ENCODE peak calls at places on chromosomes 2 and 18, in four cellular contexts. O is adrenal gland, K is HL-60, N is bronchial epithelial cell. G is an unnamed sample.
A peak's percentile ranks its signal among the peaks of the same experiment; 100 is the strongest.

GRCh38 chr2:29475446-29476006 is 360.3 kb downstream of the CLIP4 start:
- DNase-seq in N (no peak), K (no peak), O (no peak), G (peak; percentile 54)

GRCh38 chr2:127650785-127651380 is 4.9 kb downstream of the GPR17 start:
- DNase-seq in O (no peak), N (no peak), K (peak; percentile 16), G (no peak)

GRCh38 chr2:10444463-10444862 is 3.7 kb downstream of the ODC1 start:
- DNase-seq in N (no peak), K (no peak), O (no peak), G (no peak)

GRCh38 chr2:64202206-64202864 is 58.1 kb upstream of the PELI1 start:
- DNase-seq in K (no peak), N (peak; percentile 78), O (no peak), G (no peak)

GRCh38 chr2:43038034-43038719 is 188.2 kb downstream of the ZFP36L2 start:
- DNase-seq in K (no peak), N (no peak), O (peak; percentile 14), G (no peak)

GRCh38 chr2:227818569-227819397 is 5.1 kb downstream of the CCL20 start:
- DNase-seq in K (peak; percentile 100), O (peak; percentile 16), N (no peak), G (no peak)

GRCh38 chr2:65379721-65380171 is 52.7 kb downstream of the SPRED2 start:
- DNase-seq in K (no peak), N (no peak), O (no peak), G (no peak)

GRCh38 chr2:241931976-241932894 is 62.7 kb downstream of the RTP5 start:
- DNase-seq in K (no peak), N (no peak), O (no peak), G (no peak)

GRCh38 chr2:24508878-24509277 is 17.8 kb downstream of the NCOA1 start:
- DNase-seq in K (peak; percentile 4), N (peak; percentile 15), O (no peak), G (no peak)

GRCh38 chr2:178513876-178514275 is 33.6 kb downstream of the PLEKHA3 start:
- DNase-seq in K (no peak), N (no peak), O (no peak), G (no peak)

GRCh38 chr2:120915670-120916069 is 180.0 kb downstream of the GLI2 start:
- DNase-seq in O (no peak), N (no peak), K (no peak), G (no peak)

GRCh38 chr2:1891147-1891546 is 146.8 kb upstream of the PXDN start:
- DNase-seq in O (no peak), K (no peak), N (no peak), G (no peak)

GRCh38 chr18:60809937-60810336 is 437.4 kb upstream of the MC4R start:
- DNase-seq in K (no peak), N (peak; percentile 20), O (no peak), G (no peak)

GRCh38 chr2:21260316-21260715 is 136.5 kb downstream of the TDRD15 start:
- DNase-seq in N (no peak), K (no peak), O (no peak), G (no peak)

GRCh38 chr2:240434728-240435456 is 571 bp upstream of the GPC1 start:
- DNase-seq in N (peak; percentile 64), K (peak; percentile 27), O (peak; percentile 94), G (peak; percentile 96)

GRCh38 chr18:24915547-24915946 is 436.4 kb downstream of the ZNF521 start:
- DNase-seq in K (no peak), N (peak; percentile 27), O (no peak), G (no peak)

GRCh38 chr2:48219555-48220436 is 310.2 kb upstream of the STON1 start:
- DNase-seq in K (no peak), N (no peak), O (no peak), G (no peak)

GRCh38 chr2:53582556-53582955 is 185.0 kb upstream of the CHAC2 start:
- DNase-seq in N (no peak), K (no peak), O (no peak), G (no peak)

GRCh38 chr18:11953113-11953512 is 28.2 kb upstream of the IMPA2 start:
- DNase-seq in O (no peak), N (no peak), K (no peak), G (no peak)

DNA sequence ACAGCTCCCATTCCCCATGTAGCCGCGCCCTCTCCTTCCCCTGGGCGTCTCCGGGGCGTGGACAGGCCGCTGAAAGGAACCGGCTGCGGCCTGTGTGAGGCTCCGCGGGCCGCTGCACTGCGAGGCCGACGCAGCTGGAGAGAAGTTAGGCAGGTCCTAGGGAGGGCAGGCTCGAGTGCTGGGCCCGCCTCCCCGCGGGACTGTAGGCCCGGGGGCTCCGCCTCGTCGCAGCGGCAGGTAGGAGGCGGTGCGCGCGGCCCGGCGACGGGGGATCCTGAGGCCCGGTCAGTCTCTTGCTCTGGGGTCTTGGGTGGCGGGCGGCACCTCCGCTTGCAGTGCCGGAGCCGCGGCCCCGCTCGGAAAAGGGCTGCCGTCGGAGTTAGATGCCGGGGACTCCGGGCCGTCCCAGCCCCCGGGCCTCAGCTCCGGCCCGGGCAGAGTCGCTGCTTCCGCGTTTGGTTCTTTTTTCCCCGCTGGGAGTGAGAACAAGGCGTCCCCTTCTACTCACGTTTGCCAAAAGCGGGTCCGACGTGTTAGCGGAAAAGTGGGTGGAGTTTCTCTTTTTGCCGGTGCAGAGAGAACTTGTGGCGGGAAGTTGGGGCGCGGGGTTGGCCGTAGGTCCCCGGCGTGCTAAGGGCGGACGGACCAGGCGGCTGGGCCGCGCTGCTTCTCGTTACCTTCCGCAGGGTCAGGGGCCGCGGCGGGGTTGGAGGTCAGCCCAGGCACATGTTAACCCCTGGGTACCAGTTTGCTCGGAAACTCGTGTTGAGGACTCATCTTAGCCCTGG is at the start of gene VRK2:
- DNase-seq in N (peak; percentile 90), K (peak; percentile 93), O (peak; percentile 92), G (peak; percentile 95)
- H3K4me3 ChIP-seq in N (peak within 1 kb of the TSS; percentile 85), K (peak within 1 kb of the TSS; percentile 59), O (peak within 1 kb of the TSS; percentile 85), G (peak within 1 kb of the TSS; percentile 59)

DNA sequence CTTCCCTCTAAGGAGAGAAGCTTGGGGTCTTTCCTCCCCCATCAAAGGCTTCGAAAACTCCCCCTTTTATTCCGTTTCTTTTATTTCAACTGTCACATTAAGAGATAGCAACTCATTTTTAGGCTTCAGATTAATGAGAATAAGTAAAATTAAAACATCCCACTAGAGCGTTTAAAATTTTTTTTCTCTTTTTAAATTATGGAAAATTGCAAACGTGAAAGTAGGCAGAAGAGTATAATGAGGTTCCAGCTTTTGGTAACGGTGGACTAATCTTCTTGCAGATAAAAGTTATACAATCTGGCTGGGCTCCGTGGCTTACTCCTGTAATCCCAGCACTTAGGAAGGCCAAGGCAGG is 21.9 kb upstream of the RMP24 start:
- DNase-seq in N (no peak), K (no peak), O (no peak), G (no peak)
- H3K4me3 ChIP-seq in N (no peak overlapping the region), K (no peak overlapping the region), O (peak overlapping the region; percentile 82), G (peak overlapping the region; percentile 71)

DNA sequence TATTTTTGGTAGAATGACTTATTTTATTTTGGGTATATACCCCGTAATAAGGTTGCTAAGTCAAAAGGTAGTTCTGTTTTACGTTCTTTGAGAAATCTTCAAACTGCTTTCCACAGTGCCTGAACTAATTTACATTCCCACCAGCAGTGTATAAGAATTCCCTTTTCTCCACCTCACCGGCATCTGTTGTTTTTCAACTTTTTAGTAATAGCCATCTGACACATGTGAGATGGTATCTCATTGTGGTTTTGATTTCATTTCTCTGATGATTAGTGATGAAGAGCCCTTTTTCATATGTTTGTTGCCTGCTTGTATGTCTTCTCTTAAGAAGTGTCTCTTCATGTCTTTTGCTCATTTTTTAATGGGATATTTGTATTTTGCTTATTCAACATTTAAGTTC is 215.2 kb upstream of the TFPI start:
- DNase-seq in N (no peak), K (no peak), O (no peak), G (no peak)
- H3K4me3 ChIP-seq in N (no peak overlapping the region), K (no peak overlapping the region), O (no peak overlapping the region), G (no peak overlapping the region)

GRCh38 chr2:96261328-96262003 is 4.3 kb downstream of the TMEM127 start:
- DNase-seq in O (no peak), N (no peak), K (no peak), G (no peak)

GRCh38 chr2:96260404-96261260 is 5.2 kb downstream of the TMEM127 start:
- DNase-seq in O (peak; percentile 94), K (peak; percentile 82), N (peak; percentile 80), G (peak; percentile 70)

GRCh38 chr2:96262306-96262705 is 3.5 kb downstream of the TMEM127 start:
- DNase-seq in O (no peak), N (no peak), K (no peak), G (no peak)

GRCh38 chr2:96258393-96259022 is 7.3 kb downstream of the TMEM127 start:
- DNase-seq in O (peak; percentile 60), N (no peak), K (no peak), G (no peak)

DNA sequence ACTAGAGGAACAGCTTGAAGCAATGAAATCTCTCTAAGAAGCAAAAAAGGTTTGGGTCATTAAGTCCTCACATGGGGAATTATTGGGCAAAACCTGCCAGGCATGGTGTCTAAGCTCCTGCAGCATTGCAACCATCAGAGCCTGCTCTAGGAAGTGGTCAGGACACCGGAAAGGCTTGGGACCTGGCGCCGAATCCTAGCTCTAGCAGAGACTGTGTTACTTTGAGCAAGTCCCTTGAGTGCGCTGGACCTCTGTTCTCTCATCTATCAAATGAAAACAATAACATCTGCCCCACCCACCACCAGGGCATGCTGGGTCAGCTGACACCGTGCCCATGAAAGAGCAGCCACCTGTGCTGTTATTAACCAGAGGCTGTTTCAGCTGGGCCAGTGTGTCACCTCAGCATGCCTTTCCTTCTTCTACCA is 6.3 kb downstream of the TMEM127 start:
- DNase-seq in K (peak; percentile 25), O (peak; percentile 49), N (no peak), G (no peak)
- H3K4me3 ChIP-seq in K (no peak overlapping the region), O (no peak overlapping the region), N (no peak overlapping the region), G (no peak overlapping the region)

GRCh38 chr2:70603066-70603465 is 49.4 kb upstream of the TGFA start:
- DNase-seq in N (no peak), O (no peak), K (no peak), G (no peak)
- H3K4me3 ChIP-seq in N (no peak overlapping the region), O (no peak overlapping the region), K (no peak overlapping the region), G (no peak overlapping the region)

GRCh38 chr2:237486819-237487448 is at the start of gene MLPH:
- DNase-seq in K (no peak), O (no peak), N (peak; percentile 38), G (peak; percentile 66)

GRCh38 chr2:237487496-237487895 is 445 bp downstream of the MLPH start:
- DNase-seq in O (no peak), K (no peak), N (no peak), G (no peak)

GRCh38 chr2:237485844-237486243 is 1.2 kb upstream of the MLPH start:
- DNase-seq in N (no peak), K (no peak), O (no peak), G (no peak)

GRCh38 chr2:237485304-237485703 is 1.7 kb upstream of the MLPH start:
- DNase-seq in N (no peak), K (no peak), O (no peak), G (no peak)

DNA sequence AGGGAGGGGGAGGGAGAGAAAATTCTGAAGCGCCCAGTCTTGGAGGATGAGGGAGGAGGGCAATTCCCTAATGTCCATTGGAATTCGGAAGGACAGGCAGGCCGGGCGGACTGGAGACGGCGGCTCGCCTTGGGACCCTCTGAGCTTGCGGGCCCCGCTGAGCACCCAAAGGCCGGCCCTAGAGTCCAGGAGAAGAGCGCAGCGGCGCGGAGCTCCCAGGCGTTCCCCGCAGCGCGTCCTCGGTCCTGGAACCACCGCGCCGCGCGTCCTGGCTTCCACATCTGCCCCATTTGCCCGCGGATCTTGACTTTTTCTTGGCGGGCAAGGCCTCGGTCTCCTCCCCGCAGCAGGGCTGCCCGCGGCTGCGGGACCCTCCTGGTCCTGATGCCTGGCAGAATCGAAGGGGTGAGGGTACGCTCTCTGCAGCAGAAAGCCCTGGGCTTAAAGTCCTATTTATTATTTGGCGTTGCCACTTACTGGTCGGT is 675 bp upstream of the MLPH start:
- DNase-seq in N (no peak), K (no peak), O (no peak), G (peak; percentile 52)
- H3K4me3 ChIP-seq in N (peak overlapping the region; percentile 54), K (no peak overlapping the region), O (peak overlapping the region; percentile 33), G (peak overlapping the region; percentile 51)

GRCh38 chr18:55420665-55420964 is 167.4 kb downstream of the TCF4 start:
- DNase-seq in K (peak; percentile 16), O (no peak), N (no peak), G (no peak)
- H3K4me3 ChIP-seq in K (no peak overlapping the region), O (no peak overlapping the region), N (peak overlapping the region; percentile 17), G (no peak overlapping the region)